ENCODE peak calls at places on chromosomes 6 and 20, in five cellular contexts. P is Panc1, H is GM23338, L is A549, O is GM12878. B is an unnamed sample.

GRCh38 chr6:166572370-166573261 is 13.9 kb downstream of the RAMACL start:
- DNase-seq in P (no peak), H (peak), L (no peak), O (no peak), B (no peak)

GRCh38 chr6:158174514-158174913 is 6.4 kb downstream of the GTF2H5 start:
- DNase-seq in P (no peak), H (no peak), L (no peak), O (no peak), B (no peak)

GRCh38 chr6:134642217-134642616 is 307.7 kb downstream of the ALDH8A1 start:
- DNase-seq in P (no peak), H (no peak), L (no peak), O (no peak), B (no peak)

GRCh38 chr6:36914227-36914794 is 28.6 kb downstream of the C6orf89 start:
- DNase-seq in P (peak), H (peak), L (peak), O (no peak), B (peak)

GRCh38 chr6:155174576-155175174 is 89.1 kb upstream of the CLDN20 start:
- DNase-seq in P (peak), H (peak), L (peak), O (no peak), B (peak)

GRCh38 chr6:90216081-90216977 is 80.3 kb downstream of the BACH2 start:
- DNase-seq in P (no peak), H (peak), L (no peak), O (no peak), B (no peak)

GRCh38 chr6:41719796-41720620 is 15.4 kb downstream of the TFEB start:
- DNase-seq in P (no peak), H (no peak), L (no peak), O (no peak), B (no peak)

GRCh38 chr6:71886184-71887005 is at the start of gene RIMS1:
- DNase-seq in P (no peak), H (peak), L (peak), O (no peak), B (no peak)

GRCh38 chr6:28807682-28808280 is 116.0 kb downstream of the TRIM27 start:
- DNase-seq in P (no peak), H (peak), L (no peak), O (no peak), B (peak)

GRCh38 chr6:32218167-32218566 is 5.7 kb downstream of the NOTCH4 start:
- DNase-seq in P (no peak), H (no peak), L (no peak), O (no peak), B (no peak)

GRCh38 chr6:139150915-139151314 is 16.0 kb downstream of the HECA start:
- DNase-seq in P (no peak), H (no peak), L (no peak), O (no peak), B (no peak)

GRCh38 chr20:62707981-62708521 is 585 bp upstream of the NTSR1 start:
- DNase-seq in P (no peak), H (peak), L (peak), O (no peak), B (peak)

GRCh38 chr6:105993769-105994521 is 92.2 kb upstream of the PRDM1 start:
- DNase-seq in P (no peak), H (peak), L (no peak), O (no peak), B (no peak)

GRCh38 chr20:60470366-60470765 is 512.1 kb downstream of the CDH26 start:
- DNase-seq in P (no peak), H (no peak), L (no peak), O (no peak), B (no peak)

GRCh38 chr6:144278659-144279314 is 6.3 kb upstream of the UTRN start:
- DNase-seq in P (no peak), H (peak), L (no peak), O (no peak), B (no peak)

GRCh38 chr6:69813508-69813907 is 16.7 kb upstream of the LMBRD1 start:
- DNase-seq in P (no peak), H (no peak), L (no peak), O (no peak), B (no peak)

GRCh38 chr20:57030611-57031600 is 235.5 kb downstream of the BMP7 start:
- DNase-seq in P (no peak), H (no peak), L (no peak), O (no peak), B (no peak)

GRCh38 chr20:45405566-45406259 is 2.4 kb upstream of the DBNDD2 start:
- DNase-seq in P (no peak), H (peak), L (no peak), O (no peak), B (no peak)

GRCh38 chr6:152271681-152272464 is 365.3 kb downstream of the SYNE1 start:
- DNase-seq in P (no peak), H (no peak), L (no peak), O (peak), B (no peak)

GRCh38 chr20:20489623-20490341 is 121.9 kb downstream of the INSM1 start:
- DNase-seq in P (no peak), H (peak), L (no peak), O (no peak), B (no peak)

GRCh38 chr6:55528624-55529023 is 50.4 kb downstream of the HMGCLL1 start:
- DNase-seq in P (peak), H (peak), L (peak), O (peak), B (peak)

GRCh38 chr6:29861521-29862255 is 34.1 kb downstream of the HLA-G start:
- DNase-seq in P (no peak), H (no peak), L (no peak), O (no peak), B (no peak)

GRCh38 chr6:32969685-32970412 is 1.5 kb downstream of the BRD2 start:
- DNase-seq in P (peak), H (peak), L (peak), O (no peak), B (peak)

GRCh38 chr6:46438245-46438644 is 53.0 kb downstream of the RCAN2 start:
- DNase-seq in P (no peak), H (no peak), L (no peak), O (no peak), B (no peak)
- TF ChIP-seq REST in P (no peak), H (no peak), L (no peak), O (no peak), B (no peak)

GRCh38 chr6:613981-614380 is 42.9 kb downstream of the HUS1B start:
- DNase-seq in P (no peak), H (no peak), L (no peak), O (no peak), B (no peak)

GRCh38 chr6:621916-622315 is 35.0 kb downstream of the HUS1B start:
- DNase-seq in P (no peak), H (no peak), L (no peak), O (no peak), B (no peak)

GRCh38 chr6:620950-621349 is 36.0 kb downstream of the HUS1B start:
- DNase-seq in P (no peak), H (no peak), L (no peak), O (no peak), B (no peak)

GRCh38 chr6:620166-620565 is 36.7 kb downstream of the HUS1B start:
- DNase-seq in P (no peak), H (no peak), L (no peak), O (no peak), B (no peak)

GRCh38 chr6:617485-618100 is 39.3 kb downstream of the HUS1B start:
- DNase-seq in P (no peak), H (peak), L (no peak), O (no peak), B (no peak)
- TF ChIP-seq REST in P (no peak), H (no peak), L (no peak), O (no peak), B (no peak)

DNA sequence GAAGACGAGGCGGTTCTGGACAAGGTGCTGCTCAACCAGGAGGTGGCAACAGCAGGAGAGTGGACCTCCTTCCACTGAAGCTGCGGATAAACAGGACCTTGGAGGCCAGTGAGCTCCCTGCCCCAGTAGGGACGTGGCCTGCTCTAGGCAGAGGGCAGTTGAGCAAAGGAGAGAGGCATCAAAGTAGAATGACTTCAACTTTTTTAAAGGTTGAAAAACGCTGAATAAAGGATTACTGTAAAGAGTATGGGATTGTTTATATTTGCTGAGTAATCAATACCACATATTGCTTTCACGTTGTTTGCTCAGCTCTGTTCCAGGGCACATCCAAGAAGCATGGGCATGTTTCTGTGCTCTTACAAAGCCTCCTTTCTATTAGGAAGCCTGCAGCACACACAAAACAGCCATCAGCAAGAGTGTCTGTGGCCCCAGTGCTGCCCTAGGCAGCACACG is 48.1 kb downstream of the ERMARD start:
- DNase-seq in P (no peak), H (no peak), L (no peak), O (no peak), B (no peak)
- TF ChIP-seq REST in P (no peak), H (no peak), L (no peak), O (no peak), B (no peak)

GRCh38 chr6:82705579-82705978 is 342.0 kb downstream of the TPBG start:
- DNase-seq in P (no peak), H (no peak), L (no peak), O (no peak), B (no peak)

GRCh38 chr6:82711992-82712788 is 348.6 kb downstream of the TPBG start:
- DNase-seq in P (no peak), H (no peak), L (no peak), O (no peak), B (no peak)

GRCh38 chr6:82712826-82713225 is 349.2 kb downstream of the TPBG start:
- DNase-seq in P (no peak), H (peak), L (no peak), O (no peak), B (no peak)

DNA sequence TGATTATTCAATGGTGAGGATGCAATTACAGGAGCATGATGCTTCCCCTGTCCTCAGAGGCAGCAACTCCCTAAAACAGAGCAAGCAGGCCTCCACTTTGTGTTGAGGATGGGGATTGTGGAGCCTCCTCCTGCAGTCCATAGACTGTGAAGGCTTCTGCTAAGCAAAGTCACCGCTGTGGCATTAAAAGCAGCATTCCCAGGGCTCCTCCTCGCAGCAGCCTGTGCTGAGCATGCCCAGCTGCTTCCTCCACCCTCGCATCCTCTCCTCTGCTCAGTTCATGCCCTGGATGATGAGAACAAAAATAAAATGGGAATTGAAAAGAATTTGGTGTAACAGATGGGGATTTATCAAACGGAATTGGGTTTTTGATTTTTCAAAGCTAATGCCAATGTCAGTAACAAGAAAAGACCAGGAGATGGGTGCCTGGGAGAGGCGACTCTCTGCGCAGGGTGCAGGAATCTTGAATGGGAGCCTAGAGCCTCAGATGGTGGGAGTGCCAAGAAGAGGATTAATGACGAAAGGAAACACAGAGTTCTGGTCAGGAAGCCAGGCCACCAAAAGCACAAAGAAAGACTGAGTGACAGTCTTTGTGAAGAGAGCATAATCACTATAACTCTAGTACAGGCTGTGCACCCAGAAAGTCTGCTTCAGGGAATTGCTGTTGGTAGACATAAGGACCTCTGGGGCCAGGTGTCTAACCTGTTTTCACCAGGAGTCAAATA is 347.6 kb downstream of the TPBG start:
- DNase-seq in P (no peak), H (no peak), L (no peak), O (no peak), B (no peak)
- TF ChIP-seq REST in P (no peak), H (no peak), L (no peak), O (no peak), B (no peak)

DNA sequence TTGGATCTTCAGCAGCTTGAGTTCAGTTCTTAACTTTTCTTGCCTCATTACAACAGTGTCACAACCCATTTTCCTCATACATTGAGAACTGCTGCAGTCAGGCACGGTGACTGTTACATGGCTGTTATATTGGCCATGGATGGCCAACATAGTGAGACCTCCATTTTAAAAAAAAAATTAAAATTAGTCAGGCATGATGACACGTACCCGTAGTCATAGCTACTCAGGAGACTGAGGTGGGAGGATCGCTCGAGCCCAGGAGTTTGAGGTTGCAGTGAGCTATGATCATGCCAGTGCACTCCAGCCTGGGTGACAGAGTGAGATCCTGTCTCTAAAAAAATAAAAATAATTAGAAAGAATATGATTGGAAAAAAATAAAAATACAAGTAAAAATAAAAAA is 9.9 kb upstream of the MMP24 start:
- DNase-seq in P (no peak), H (no peak), L (no peak), O (no peak), B (no peak)
- TF ChIP-seq REST in P (no peak), H (no peak), L (no peak), O (no peak), B (no peak)

GRCh38 chr20:23147964-23148720 is 62.0 kb upstream of the CD93 start:
- DNase-seq in P (peak), H (no peak), L (peak), O (peak), B (peak)
- TF ChIP-seq REST in P (no peak), H (no peak), L (no peak), O (no peak), B (no peak)

B was measured in HCT116.